ENCODE peak calls at places on chromosomes 5 and 9, in nine cellular contexts. H, O, K, D, S, I, B, F and U are unnamed samples.
A peak's percentile ranks its signal among the peaks of the same experiment; 100 is the strongest.

GRCh38 chr9:89489548-89490527 is 8.1 kb downstream of the SEMA4D start:
- DNase-seq in K (no peak), I (no peak), H (no peak), S (peak; percentile 27), D (no peak), B (no peak), O (no peak), F (no peak), U (no peak)

GRCh38 chr9:124449381-124450151 is 685 bp upstream of the ADGRD2 start:
- DNase-seq in B (no peak), H (peak; percentile 30), D (no peak), S (no peak), K (no peak), F (no peak), O (no peak), I (no peak), U (peak; percentile 17)

GRCh38 chr5:133687212-133688051 is 75.1 kb upstream of the FSTL4 start:
- DNase-seq in K (no peak), O (no peak), F (no peak), I (peak; percentile 17), B (no peak), S (no peak), H (no peak), D (no peak), U (no peak)

GRCh38 chr9:33329117-33329563 is 38.8 kb downstream of the NFX1 start:
- DNase-seq in S (peak; percentile 89), I (no peak), O (peak; percentile 95), D (no peak), F (peak; percentile 60), H (no peak), B (peak; percentile 72), K (no peak), U (no peak)

GRCh38 chr9:129834489-129835127 is 467 bp downstream of the C9orf78 start:
- DNase-seq in K (no peak), D (no peak), O (no peak), H (no peak), I (no peak), F (no peak), B (peak; percentile 13), S (no peak), U (no peak)

GRCh38 chr5:38715671-38716070 is 130.1 kb upstream of the OSMR start:
- DNase-seq in O (no peak), I (peak; percentile 13), D (no peak), K (no peak), F (no peak), B (no peak), H (no peak), S (no peak), U (no peak)

GRCh38 chr5:90940227-90940995 is 381.8 kb downstream of the ADGRV1 start:
- DNase-seq in B (peak; percentile 28), S (peak; percentile 52), D (no peak), H (no peak), I (no peak), F (no peak), O (peak; percentile 18), K (no peak), U (no peak)

GRCh38 chr9:37575921-37576721 is at the start of gene FBXO10:
- DNase-seq in S (peak; percentile 83), H (peak; percentile 87), O (peak; percentile 65), K (no peak), D (peak; percentile 77), F (peak; percentile 66), I (no peak), B (peak; percentile 83), U (peak; percentile 92)

GRCh38 chr5:149198148-149198547 is 56.9 kb downstream of the ABLIM3 start:
- DNase-seq in S (no peak), H (no peak), F (no peak), I (no peak), K (no peak), O (no peak), D (no peak), B (no peak), U (no peak)

DNA sequence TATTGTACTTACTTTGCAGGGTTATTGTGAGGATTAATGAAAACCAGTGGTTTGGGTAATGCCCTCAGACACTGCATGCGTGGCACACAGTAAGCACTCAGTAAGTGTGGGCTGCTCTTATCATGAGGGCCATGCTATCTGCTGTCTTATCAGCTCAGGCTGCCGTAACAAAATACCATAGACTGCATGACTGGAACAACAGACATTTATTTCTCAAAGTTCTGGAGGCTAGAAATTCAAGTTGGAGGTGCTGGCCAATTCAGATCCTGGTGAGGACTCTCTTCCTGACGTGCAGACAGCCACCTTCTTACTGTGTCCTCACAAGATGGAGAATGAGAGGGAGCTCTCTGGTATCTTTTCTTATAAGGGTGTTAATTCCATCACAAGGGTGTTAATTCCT is 23.9 kb upstream of the SH3PXD2B start:
- DNase-seq in D (no peak), O (no peak), I (no peak), S (no peak), B (no peak), H (no peak), F (no peak), K (no peak), U (no peak)
- H3K4me1 ChIP-seq in D (peaks cover 5% of the 10 kb centered on the region), O (no peaks in the 10 kb centered on the region), I (no peaks in the 10 kb centered on the region), S (no peaks in the 10 kb centered on the region), B (no peaks in the 10 kb centered on the region), H (no peaks in the 10 kb centered on the region), F (peaks cover 11% of the 10 kb centered on the region), K (no peaks in the 10 kb centered on the region), U (no peaks in the 10 kb centered on the region)

DNA sequence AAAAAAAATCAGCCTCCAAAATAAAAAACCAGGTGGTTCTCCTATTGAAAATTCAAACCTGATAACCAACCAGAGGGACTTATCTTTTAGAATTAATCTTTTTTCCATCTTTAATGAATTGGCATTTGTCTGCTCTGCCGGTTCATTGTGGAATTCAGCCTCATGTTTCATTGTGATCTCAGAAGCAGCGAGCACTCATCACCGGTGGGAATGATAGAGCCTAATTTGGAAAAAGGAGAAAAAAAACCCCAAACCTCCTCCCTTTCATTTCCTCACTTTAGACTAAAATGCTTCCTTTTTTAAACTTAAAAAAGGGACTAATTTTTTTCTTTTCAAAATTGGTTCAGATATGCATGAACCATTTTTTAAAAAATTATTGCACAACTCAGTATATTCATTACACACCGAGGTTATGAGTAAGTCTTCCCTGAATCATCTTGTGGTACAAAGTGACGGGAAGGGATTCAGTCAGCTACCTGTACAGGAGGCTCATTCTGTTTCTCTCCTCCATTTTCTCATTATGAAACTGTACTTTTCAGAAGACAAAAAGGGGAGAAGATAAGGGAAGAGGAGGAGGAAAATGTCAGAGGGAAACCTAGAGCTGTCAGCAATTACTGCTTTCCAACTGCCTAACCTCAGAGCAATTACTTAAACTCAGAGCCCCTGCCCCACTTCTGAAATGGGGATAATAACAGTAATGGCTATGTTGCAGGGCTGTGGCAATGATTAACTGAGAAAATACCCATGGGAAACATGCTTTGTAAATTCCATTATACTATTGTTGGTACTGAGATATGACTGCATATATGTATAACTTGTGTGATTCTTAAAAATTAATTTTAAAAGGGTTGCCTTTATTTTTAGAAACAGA is 23.9 kb downstream of the GALNT10 start:
- DNase-seq in O (peak; percentile 86), F (no peak), H (no peak), S (no peak), I (no peak), D (no peak), K (no peak), B (no peak), U (no peak)
- H3K27ac ChIP-seq in O (peak overlapping the region; percentile 60), F (no peak overlapping the region), H (no peak overlapping the region), S (peak overlapping the region; percentile 70), I (no peak overlapping the region), D (no peak overlapping the region), K (no peak overlapping the region), B (no peak overlapping the region), U (no peak overlapping the region)

GRCh38 chr9:126155756-126156664 is 170.6 kb upstream of the MVB12B start:
- DNase-seq in D (no peak), H (peak; percentile 38), B (no peak), S (peak; percentile 30), I (no peak), O (no peak), K (no peak), F (no peak), U (no peak)

GRCh38 chr9:126153382-126153781 is 173.2 kb upstream of the MVB12B start:
- DNase-seq in B (no peak), K (no peak), O (no peak), I (no peak), S (peak; percentile 23), D (no peak), F (no peak), H (no peak), U (no peak)

GRCh38 chr9:126152622-126153362 is 173.8 kb upstream of the MVB12B start:
- DNase-seq in B (no peak), H (peak; percentile 35), F (no peak), S (peak; percentile 3), D (no peak), O (no peak), K (no peak), I (no peak), U (no peak)

GRCh38 chr9:126154869-126155268 is 171.8 kb upstream of the MVB12B start:
- DNase-seq in S (peak; percentile 10), I (no peak), D (no peak), O (no peak), F (no peak), H (peak; percentile 19), K (no peak), B (no peak), U (peak; percentile 24)

GRCh38 chr9:126154182-126154827 is 172.3 kb upstream of the MVB12B start:
- DNase-seq in H (peak; percentile 26), D (no peak), F (no peak), S (peak; percentile 10), K (no peak), I (no peak), B (no peak), O (no peak), U (peak; percentile 31)
- H3K9me3 ChIP-seq in H (no peaks in the 10 kb centered on the region), D (no peaks in the 10 kb centered on the region), F (no peaks in the 10 kb centered on the region), S (no peaks in the 10 kb centered on the region), K (no peaks in the 10 kb centered on the region), I (no peaks in the 10 kb centered on the region), B (no peaks in the 10 kb centered on the region), O (no peaks in the 10 kb centered on the region), U (no peaks in the 10 kb centered on the region)

DNA sequence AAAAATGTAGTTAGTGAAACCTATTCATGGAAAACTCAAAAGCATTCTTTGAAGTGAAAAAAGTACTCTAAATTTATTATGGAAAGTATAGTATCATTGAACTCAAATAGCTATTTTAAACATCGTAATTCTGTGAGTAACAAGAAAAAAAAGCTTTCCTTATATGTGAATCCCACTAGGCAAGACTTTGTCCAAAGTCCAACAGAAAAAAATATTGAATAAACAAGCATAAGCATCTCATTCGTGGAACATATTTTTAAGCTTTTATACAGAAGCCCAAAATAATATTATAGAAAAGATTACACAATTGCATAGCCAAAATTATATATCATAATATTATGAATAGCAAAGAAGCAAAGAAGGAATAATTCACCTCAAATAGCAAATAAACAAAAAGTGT is 79.4 kb upstream of the IFNE start:
- DNase-seq in K (no peak), I (no peak), O (no peak), D (no peak), H (no peak), B (no peak), F (no peak), S (no peak), U (no peak)
- H3K4me1 ChIP-seq in K (peaks cover 31% of the 10 kb centered on the region), I (no peaks in the 10 kb centered on the region), O (peaks cover 19% of the 10 kb centered on the region), D (peaks cover 11% of the 10 kb centered on the region), H (peaks cover 11% of the 10 kb centered on the region), B (peaks cover 11% of the 10 kb centered on the region), F (no peaks in the 10 kb centered on the region), S (peaks cover 11% of the 10 kb centered on the region), U (peaks cover 17% of the 10 kb centered on the region)

GRCh38 chr5:112933651-112934365 is 11.8 kb upstream of the REEP5 start:
- DNase-seq in D (no peak), I (no peak), F (no peak), B (no peak), O (peak; percentile 70), H (no peak), K (no peak), S (no peak), U (no peak)
- H3K27ac ChIP-seq in D (no peak overlapping the region), I (no peak overlapping the region), F (no peak overlapping the region), B (no peak overlapping the region), O (no peak overlapping the region), H (no peak overlapping the region), K (no peak overlapping the region), S (no peak overlapping the region), U (no peak overlapping the region)